ENCODE peak calls at places on chromosome 19, in six cellular contexts. Q, J, Z, T, C and W are unnamed samples. For H3K36me3, the result is how much of the 10 kb centered on the place peaks cover.

GRCh38 chr19:6532244-6532999 is 1.6 kb downstream of the TNFSF9 start:
- DNase-seq in Q (no peak), J (no peak), Z (no peak), T (no peak), C (no peak), W (no peak)

GRCh38 chr19:4538601-4538954 is 1.3 kb downstream of the LRG1 start:
- DNase-seq in Q (no peak), J (no peak), Z (no peak), T (no peak), C (no peak), W (no peak)

GRCh38 chr19:49064029-49064629 is 489 bp downstream of the NTF4 start:
- DNase-seq in Q (peak), J (no peak), Z (no peak), T (no peak), C (no peak), W (no peak)

GRCh38 chr19:56839665-56840451 is 668 bp downstream of the PEG3 start:
- DNase-seq in Q (no peak), J (peak), Z (no peak), T (peak), C (peak), W (no peak)

GRCh38 chr19:7063764-7064418 is 5.4 kb upstream of the MBD3L3 start:
- DNase-seq in Q (no peak), J (no peak), Z (no peak), T (no peak), C (no peak), W (no peak)

GRCh38 chr19:5690125-5690954 is at the start of gene RPL36:
- DNase-seq in Q (peak), J (peak), Z (peak), T (peak), C (peak), W (peak)

GRCh38 chr19:43290568-43291359 is 21.4 kb upstream of the PSG9 start:
- DNase-seq in Q (peak), J (no peak), Z (no peak), T (no peak), C (no peak), W (no peak)

GRCh38 chr19:49890349-49891311 is 6.1 kb downstream of the IL4I1 start:
- DNase-seq in Q (peak), J (no peak), Z (no peak), T (no peak), C (no peak), W (peak)

GRCh38 chr19:5624154-5624663 is 1.3 kb downstream of the SAFB start:
- DNase-seq in Q (no peak), J (peak), Z (peak), T (peak), C (no peak), W (peak)

GRCh38 chr19:1577090-1577928 is 9.2 kb upstream of the MEX3D start:
- DNase-seq in Q (no peak), J (no peak), Z (no peak), T (peak), C (no peak), W (no peak)

GRCh38 chr19:19110410-19111137 is 27.7 kb downstream of the TMEM161A start:
- DNase-seq in Q (no peak), J (no peak), Z (no peak), T (no peak), C (no peak), W (no peak)

GRCh38 chr19:23002690-23003422 is at the start of gene ZNF728:
- DNase-seq in Q (no peak), J (peak), Z (no peak), T (peak), C (peak), W (no peak)

GRCh38 chr19:49847731-49848696 is 2.9 kb upstream of the PTOV1 start:
- DNase-seq in Q (peak), J (no peak), Z (peak), T (no peak), C (no peak), W (no peak)

GRCh38 chr19:4075373-4075772 is 8.7 kb upstream of the ZBTB7A start:
- DNase-seq in Q (no peak), J (no peak), Z (no peak), T (no peak), C (no peak), W (no peak)

GRCh38 chr19:31350693-31351211 is 1.5 kb upstream of the TSHZ3 start:
- DNase-seq in Q (peak), J (peak), Z (peak), T (peak), C (no peak), W (peak)

GRCh38 chr19:524062-524674 is 7.4 kb upstream of the CDC34 start:
- DNase-seq in Q (no peak), J (no peak), Z (peak), T (peak), C (no peak), W (no peak)

GRCh38 chr19:17841810-17842662 is 5.7 kb downstream of the JAK3 start:
- DNase-seq in Q (peak), J (peak), Z (peak), T (peak), C (no peak), W (peak)

GRCh38 chr19:35628565-35629331 is at the start of gene RBM42:
- DNase-seq in Q (peak), J (peak), Z (peak), T (peak), C (peak), W (peak)

GRCh38 chr19:3234800-3235199 is 10.3 kb downstream of the CELF5 start:
- DNase-seq in Q (no peak), J (no peak), Z (no peak), T (no peak), C (no peak), W (no peak)

GRCh38 chr19:46357846-46358583 is 11.1 kb downstream of the PPP5C start:
- DNase-seq in Q (no peak), J (no peak), Z (peak), T (no peak), C (no peak), W (no peak)

GRCh38 chr19:44627631-44628030 is 14.3 kb downstream of the IGSF23 start:
- DNase-seq in Q (no peak), J (no peak), Z (no peak), T (no peak), C (no peak), W (no peak)

GRCh38 chr19:46772170-46773017 is 16.0 kb downstream of the SLC1A5 start:
- DNase-seq in Q (no peak), J (no peak), Z (no peak), T (no peak), C (no peak), W (no peak)

GRCh38 chr19:46716013-46716671 is 772 bp downstream of the PRKD2 start:
- DNase-seq in Q (no peak), J (no peak), Z (no peak), T (no peak), C (no peak), W (no peak)

GRCh38 chr19:43124360-43124759 is 41.9 kb upstream of the PSG2 start:
- DNase-seq in Q (no peak), J (no peak), Z (no peak), T (no peak), C (no peak), W (no peak)

GRCh38 chr19:50204811-50205675 is 1.6 kb downstream of the MYH14 start:
- DNase-seq in Q (no peak), J (no peak), Z (no peak), T (peak), C (no peak), W (no peak)

GRCh38 chr19:13539332-13539731 is 33.1 kb upstream of the CACNA1A start:
- DNase-seq in Q (no peak), J (no peak), Z (no peak), T (no peak), C (no peak), W (no peak)

GRCh38 chr19:426725-427445 is 17.9 kb upstream of the C2CD4C start:
- DNase-seq in Q (no peak), J (no peak), Z (no peak), T (no peak), C (no peak), W (no peak)

GRCh38 chr19:49119411-49120324 is at the start of gene PPFIA3:
- DNase-seq in Q (peak), J (peak), Z (peak), T (peak), C (no peak), W (no peak)

GRCh38 chr19:12365094-12365371 is 450 bp downstream of the ZNF442 start:
- DNase-seq in Q (peak), J (no peak), Z (peak), T (no peak), C (no peak), W (no peak)

GRCh38 chr19:3516675-3517207 is 10.6 kb downstream of the FZR1 start:
- DNase-seq in Q (no peak), J (no peak), Z (no peak), T (no peak), C (no peak), W (peak)

GRCh38 chr19:1512671-1513491 is at the start of gene ADAMTSL5:
- DNase-seq in Q (peak), J (peak), Z (peak), T (peak), C (no peak), W (peak)

DNA sequence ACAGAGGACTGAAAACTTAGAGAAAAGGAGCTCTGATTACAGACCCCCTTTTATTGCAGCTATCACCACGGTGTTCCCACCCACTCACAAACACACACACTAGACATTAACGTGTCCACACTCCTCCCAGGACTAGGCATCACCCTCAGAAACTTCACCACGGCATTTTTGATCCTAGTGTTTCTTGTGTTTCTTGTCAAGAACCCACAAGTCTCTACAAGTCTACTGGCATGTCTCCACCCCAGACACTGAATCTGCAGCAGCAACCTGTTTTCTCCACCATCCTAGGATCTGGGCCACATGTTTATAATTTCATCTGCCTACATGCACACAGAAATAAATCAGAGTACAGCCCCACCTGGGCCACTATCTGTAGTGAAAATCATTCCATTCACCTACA is 4.3 kb downstream of the ZNF486 start:
- DNase-seq in Q (peak), J (no peak), Z (no peak), T (no peak), C (no peak), W (no peak)
- H3K27ac ChIP-seq in Q (no peak), J (no peak), Z (no peak), T (no peak), C (no peak), W (no peak)

DNA sequence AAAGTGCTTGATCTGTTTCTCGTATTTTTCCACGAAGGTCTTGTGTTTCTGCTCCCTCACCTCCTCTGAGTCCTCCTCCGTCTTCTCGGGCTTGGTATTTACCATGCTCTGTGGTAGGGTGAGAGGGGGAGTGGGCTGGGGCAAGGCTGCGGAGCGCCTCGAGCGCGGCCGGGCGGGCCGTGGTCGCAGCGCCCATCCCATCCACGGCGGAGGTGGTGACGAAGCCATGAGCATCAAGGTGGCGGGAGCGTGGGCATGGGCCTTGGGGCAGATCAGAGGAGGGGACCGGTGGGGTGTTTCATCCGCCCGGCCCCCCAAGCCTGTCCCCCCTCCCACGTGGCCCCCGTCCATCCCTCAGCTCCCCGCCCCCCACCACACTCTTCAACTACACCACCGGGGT is 7.9 kb downstream of the CDC37 start:
- DNase-seq in Q (no peak), J (no peak), Z (no peak), T (no peak), C (no peak), W (no peak)
- H3K36me3 ChIP-seq in Q (under half), J (under half), Z (half or more), T (half or more), C (under half), W (under half)

GRCh38 chr19:40383668-40384248 is 6.2 kb downstream of the HIPK4 start:
- DNase-seq in Q (no peak), J (no peak), Z (no peak), T (no peak), C (no peak), W (no peak)
- H3K4me3 ChIP-seq in Q (no peak), J (no peak), Z (no peak), T (no peak), C (no peak), W (no peak)

GRCh38 chr19:8357007-8357521 is 6.9 kb upstream of the ANGPTL4 start:
- DNase-seq in Q (no peak), J (no peak), Z (no peak), T (no peak), C (no peak), W (no peak)
- H3K27ac ChIP-seq in Q (no peak), J (no peak), Z (no peak), T (no peak), C (no peak), W (no peak)

GRCh38 chr19:29206453-29206852 is 6.5 kb downstream of the UQCRFS1 start:
- DNase-seq in Q (no peak), J (no peak), Z (no peak), T (no peak), C (no peak), W (no peak)
- H3K36me3 ChIP-seq in Q (under half), J (under half), Z (under half), T (under half), C (under half), W (under half)

DNA sequence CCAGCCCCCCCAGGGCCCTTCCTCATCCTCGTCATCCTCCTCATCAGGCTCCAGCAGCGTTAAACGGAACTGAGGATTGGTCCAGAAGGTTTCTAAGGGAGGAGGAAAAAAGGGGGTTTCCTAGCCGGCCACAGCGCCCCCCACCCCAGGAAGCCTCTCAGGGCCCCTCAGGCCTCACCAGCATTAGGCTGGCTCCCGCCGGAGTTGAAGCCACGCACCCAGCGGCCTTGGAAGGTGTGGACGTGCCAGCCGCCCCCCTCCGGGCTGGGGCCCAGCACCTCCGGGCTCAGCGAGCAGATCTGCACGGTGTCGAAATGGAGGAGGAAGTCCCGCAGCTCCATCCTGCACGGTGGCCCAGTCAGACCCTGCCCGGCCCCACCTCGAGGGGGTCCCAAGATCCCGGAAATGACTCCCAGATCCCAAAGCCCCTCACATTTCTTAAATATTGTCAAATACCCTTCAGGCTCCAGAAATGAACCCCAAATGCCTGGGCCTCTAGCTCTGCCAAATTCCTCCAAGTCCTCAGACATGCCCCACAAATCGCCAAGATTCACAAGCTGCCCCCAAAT is 6.9 kb downstream of the CAPN12 start:
- DNase-seq in Q (peak), J (no peak), Z (no peak), T (no peak), C (no peak), W (no peak)
- H3K4me3 ChIP-seq in Q (no peak), J (no peak), Z (no peak), T (no peak), C (no peak), W (no peak)